ENCODE peak calls at places on chromosome 19, in ten cellular contexts. One of them, this sample, is unnamed.

GRCh38 chr19:33472696-33473624 is 48.6 kb downstream of the PEPD start:
- DNase-seq in neural progenitor cell: no peak
- DNase-seq in thoracic aorta: no peak
- DNase-seq in heart right ventricle: no peak
- DNase-seq in foreskin fibroblast: peak
- DNase-seq in endothelial cell of umbilical vein: peak
- DNase-seq in H9: no peak
- DNase-seq in mucosa of descending colon: no peak
- DNase-seq in heart left ventricle: peak
- DNase-seq in adrenal gland: peak
- DNase-seq in this sample: no peak

GRCh38 chr19:3807131-3807480 is 20.9 kb upstream of the MATK start:
- DNase-seq in neural progenitor cell: no peak
- DNase-seq in thoracic aorta: no peak
- DNase-seq in heart right ventricle: no peak
- DNase-seq in foreskin fibroblast: no peak
- DNase-seq in endothelial cell of umbilical vein: no peak
- DNase-seq in H9: peak
- DNase-seq in mucosa of descending colon: no peak
- DNase-seq in heart left ventricle: no peak
- DNase-seq in adrenal gland: no peak
- DNase-seq in this sample: no peak

GRCh38 chr19:53908933-53909415 is at the start of gene CACNG7:
- DNase-seq in neural progenitor cell: peak
- DNase-seq in thoracic aorta: no peak
- DNase-seq in heart right ventricle: no peak
- DNase-seq in foreskin fibroblast: peak
- DNase-seq in endothelial cell of umbilical vein: no peak
- DNase-seq in H9: peak
- DNase-seq in mucosa of descending colon: no peak
- DNase-seq in heart left ventricle: no peak
- DNase-seq in adrenal gland: no peak
- DNase-seq in this sample: no peak

GRCh38 chr19:35143231-35143715 is at the start of gene FXYD7:
- DNase-seq in neural progenitor cell: peak
- DNase-seq in thoracic aorta: no peak
- DNase-seq in heart right ventricle: peak
- DNase-seq in foreskin fibroblast: no peak
- DNase-seq in endothelial cell of umbilical vein: no peak
- DNase-seq in H9: peak
- DNase-seq in mucosa of descending colon: no peak
- DNase-seq in heart left ventricle: no peak
- DNase-seq in adrenal gland: no peak
- DNase-seq in this sample: no peak

GRCh38 chr19:39497850-39498261 is 891 bp upstream of the DLL3 start:
- DNase-seq in neural progenitor cell: peak
- DNase-seq in thoracic aorta: no peak
- DNase-seq in heart right ventricle: peak
- DNase-seq in foreskin fibroblast: peak
- DNase-seq in endothelial cell of umbilical vein: peak
- DNase-seq in H9: peak
- DNase-seq in mucosa of descending colon: peak
- DNase-seq in heart left ventricle: no peak
- DNase-seq in adrenal gland: no peak
- DNase-seq in this sample: no peak

GRCh38 chr19:45848922-45849321 is 14.0 kb downstream of the SYMPK start:
- DNase-seq in neural progenitor cell: no peak
- DNase-seq in thoracic aorta: no peak
- DNase-seq in heart right ventricle: no peak
- DNase-seq in foreskin fibroblast: peak
- DNase-seq in endothelial cell of umbilical vein: no peak
- DNase-seq in H9: no peak
- DNase-seq in mucosa of descending colon: no peak
- DNase-seq in heart left ventricle: no peak
- DNase-seq in adrenal gland: no peak
- DNase-seq in this sample: no peak

GRCh38 chr19:46639356-46640061 is 3.5 kb upstream of the GNG8 start:
- DNase-seq in neural progenitor cell: peak
- DNase-seq in thoracic aorta: no peak
- DNase-seq in heart right ventricle: peak
- DNase-seq in foreskin fibroblast: peak
- DNase-seq in endothelial cell of umbilical vein: no peak
- DNase-seq in H9: no peak
- DNase-seq in mucosa of descending colon: peak
- DNase-seq in heart left ventricle: peak
- DNase-seq in adrenal gland: peak
- DNase-seq in this sample: no peak

GRCh38 chr19:18657590-18658365 is 20.9 kb downstream of the KLHL26 start:
- DNase-seq in neural progenitor cell: peak
- DNase-seq in thoracic aorta: peak
- DNase-seq in heart right ventricle: peak
- DNase-seq in foreskin fibroblast: no peak
- DNase-seq in endothelial cell of umbilical vein: no peak
- DNase-seq in H9: peak
- DNase-seq in mucosa of descending colon: no peak
- DNase-seq in heart left ventricle: peak
- DNase-seq in adrenal gland: peak
- DNase-seq in this sample: no peak

GRCh38 chr19:12636631-12637030 is 25.9 kb downstream of the ZNF791 start:
- DNase-seq in neural progenitor cell: no peak
- DNase-seq in thoracic aorta: no peak
- DNase-seq in heart right ventricle: no peak
- DNase-seq in foreskin fibroblast: no peak
- DNase-seq in endothelial cell of umbilical vein: no peak
- DNase-seq in H9: no peak
- DNase-seq in mucosa of descending colon: no peak
- DNase-seq in heart left ventricle: no peak
- DNase-seq in adrenal gland: no peak
- DNase-seq in this sample: no peak

GRCh38 chr19:18436651-18437478 is 1.1 kb downstream of the ISYNA1 start:
- DNase-seq in neural progenitor cell: peak
- DNase-seq in thoracic aorta: no peak
- DNase-seq in heart right ventricle: peak
- DNase-seq in foreskin fibroblast: peak
- DNase-seq in endothelial cell of umbilical vein: peak
- DNase-seq in H9: peak
- DNase-seq in mucosa of descending colon: peak
- DNase-seq in heart left ventricle: peak
- DNase-seq in adrenal gland: peak
- DNase-seq in this sample: no peak

GRCh38 chr19:4304509-4305252 is at the start of gene FSD1:
- DNase-seq in neural progenitor cell: peak
- DNase-seq in thoracic aorta: no peak
- DNase-seq in heart right ventricle: peak
- DNase-seq in foreskin fibroblast: peak
- DNase-seq in endothelial cell of umbilical vein: peak
- DNase-seq in H9: peak
- DNase-seq in mucosa of descending colon: peak
- DNase-seq in heart left ventricle: peak
- DNase-seq in adrenal gland: no peak
- DNase-seq in this sample: no peak

GRCh38 chr19:2624537-2625091 is 77.9 kb downstream of the GNG7 start:
- DNase-seq in neural progenitor cell: peak
- DNase-seq in thoracic aorta: no peak
- DNase-seq in heart right ventricle: peak
- DNase-seq in foreskin fibroblast: no peak
- DNase-seq in endothelial cell of umbilical vein: no peak
- DNase-seq in H9: peak
- DNase-seq in mucosa of descending colon: no peak
- DNase-seq in heart left ventricle: peak
- DNase-seq in adrenal gland: peak
- DNase-seq in this sample: no peak
- TF ChIP-seq CTCF in neural progenitor cell: peak
- TF ChIP-seq CTCF in thoracic aorta: no peak
- TF ChIP-seq CTCF in heart right ventricle: peak
- TF ChIP-seq CTCF in foreskin fibroblast: no peak
- TF ChIP-seq CTCF in endothelial cell of umbilical vein: no peak
- TF ChIP-seq CTCF in H9: peak
- TF ChIP-seq CTCF in mucosa of descending colon: no peak
- TF ChIP-seq CTCF in heart left ventricle: no peak
- TF ChIP-seq CTCF in adrenal gland: peak
- TF ChIP-seq CTCF in this sample: no peak

DNA sequence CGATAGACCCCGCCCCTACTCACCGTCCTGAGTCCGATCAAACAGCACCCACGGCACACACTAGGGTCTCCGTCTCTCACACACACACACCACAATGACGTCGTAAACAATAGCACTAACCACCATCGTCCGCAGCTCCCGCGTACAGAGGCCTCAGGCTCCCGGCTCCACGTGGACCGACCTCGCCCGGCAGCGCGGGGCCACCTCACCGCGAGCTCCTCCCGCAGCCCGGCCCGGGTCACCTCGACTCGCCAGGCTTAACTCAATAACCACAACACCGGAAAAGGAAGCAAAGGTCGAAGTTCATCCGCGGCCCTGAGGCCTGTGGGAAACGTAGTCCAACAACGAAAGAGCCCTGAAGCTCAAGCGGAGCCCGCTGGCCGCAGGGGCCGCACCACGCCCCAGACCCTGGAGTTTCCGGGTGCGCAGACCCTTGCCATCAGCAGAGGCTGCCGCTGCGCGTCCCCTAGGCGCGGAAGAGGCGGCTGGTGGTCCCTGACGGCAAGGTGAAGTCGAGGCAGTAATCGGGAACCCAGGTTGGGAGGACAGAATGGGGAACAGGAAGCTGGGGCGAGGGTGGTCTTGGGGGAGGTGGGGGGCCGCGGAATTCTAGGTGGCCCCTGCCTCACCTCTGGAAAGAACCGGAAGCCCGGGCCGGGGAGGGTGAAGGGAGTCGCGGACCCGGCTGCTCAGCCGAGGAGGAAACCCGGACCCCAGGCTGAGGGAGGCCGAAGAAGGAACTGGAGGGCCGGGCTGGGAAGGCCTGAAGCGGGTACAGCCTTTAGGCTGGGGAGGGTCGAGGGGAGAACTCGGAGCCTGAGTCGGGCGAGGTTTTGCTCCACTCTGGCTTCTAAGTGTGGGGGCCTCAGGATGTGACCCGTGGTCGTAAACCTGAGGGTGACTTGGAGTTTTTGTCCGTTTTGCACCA is at the start of gene ZNF529:
- DNase-seq in neural progenitor cell: peak
- DNase-seq in thoracic aorta: peak
- DNase-seq in heart right ventricle: peak
- DNase-seq in foreskin fibroblast: peak
- DNase-seq in endothelial cell of umbilical vein: peak
- DNase-seq in H9: peak
- DNase-seq in mucosa of descending colon: peak
- DNase-seq in heart left ventricle: peak
- DNase-seq in adrenal gland: peak
- DNase-seq in this sample: peak
- TF ChIP-seq CTCF in neural progenitor cell: peak
- TF ChIP-seq CTCF in thoracic aorta: no peak
- TF ChIP-seq CTCF in heart right ventricle: peak
- TF ChIP-seq CTCF in foreskin fibroblast: no peak
- TF ChIP-seq CTCF in endothelial cell of umbilical vein: no peak
- TF ChIP-seq CTCF in H9: no peak
- TF ChIP-seq CTCF in mucosa of descending colon: no peak
- TF ChIP-seq CTCF in heart left ventricle: no peak
- TF ChIP-seq CTCF in adrenal gland: no peak
- TF ChIP-seq CTCF in this sample: no peak

GRCh38 chr19:41933131-41933458 is 4.8 kb upstream of the ERFL start:
- DNase-seq in neural progenitor cell: no peak
- DNase-seq in thoracic aorta: no peak
- DNase-seq in heart right ventricle: no peak
- DNase-seq in foreskin fibroblast: peak
- DNase-seq in endothelial cell of umbilical vein: no peak
- DNase-seq in H9: no peak
- DNase-seq in mucosa of descending colon: no peak
- DNase-seq in heart left ventricle: no peak
- DNase-seq in adrenal gland: no peak
- DNase-seq in this sample: no peak

GRCh38 chr19:41932259-41933130 is 4.2 kb upstream of the ERFL start:
- DNase-seq in neural progenitor cell: no peak
- DNase-seq in thoracic aorta: no peak
- DNase-seq in heart right ventricle: no peak
- DNase-seq in foreskin fibroblast: no peak
- DNase-seq in endothelial cell of umbilical vein: no peak
- DNase-seq in H9: no peak
- DNase-seq in mucosa of descending colon: no peak
- DNase-seq in heart left ventricle: no peak
- DNase-seq in adrenal gland: no peak
- DNase-seq in this sample: no peak

GRCh38 chr19:41929536-41930071 is 1.4 kb upstream of the ERFL start:
- DNase-seq in neural progenitor cell: no peak
- DNase-seq in thoracic aorta: no peak
- DNase-seq in heart right ventricle: no peak
- DNase-seq in foreskin fibroblast: no peak
- DNase-seq in endothelial cell of umbilical vein: no peak
- DNase-seq in H9: no peak
- DNase-seq in mucosa of descending colon: no peak
- DNase-seq in heart left ventricle: no peak
- DNase-seq in adrenal gland: no peak
- DNase-seq in this sample: no peak

GRCh38 chr19:41930322-41930722 is 2.1 kb upstream of the ERFL start:
- DNase-seq in neural progenitor cell: no peak
- DNase-seq in thoracic aorta: no peak
- DNase-seq in heart right ventricle: no peak
- DNase-seq in foreskin fibroblast: no peak
- DNase-seq in endothelial cell of umbilical vein: no peak
- DNase-seq in H9: no peak
- DNase-seq in mucosa of descending colon: no peak
- DNase-seq in heart left ventricle: no peak
- DNase-seq in adrenal gland: no peak
- DNase-seq in this sample: no peak

DNA sequence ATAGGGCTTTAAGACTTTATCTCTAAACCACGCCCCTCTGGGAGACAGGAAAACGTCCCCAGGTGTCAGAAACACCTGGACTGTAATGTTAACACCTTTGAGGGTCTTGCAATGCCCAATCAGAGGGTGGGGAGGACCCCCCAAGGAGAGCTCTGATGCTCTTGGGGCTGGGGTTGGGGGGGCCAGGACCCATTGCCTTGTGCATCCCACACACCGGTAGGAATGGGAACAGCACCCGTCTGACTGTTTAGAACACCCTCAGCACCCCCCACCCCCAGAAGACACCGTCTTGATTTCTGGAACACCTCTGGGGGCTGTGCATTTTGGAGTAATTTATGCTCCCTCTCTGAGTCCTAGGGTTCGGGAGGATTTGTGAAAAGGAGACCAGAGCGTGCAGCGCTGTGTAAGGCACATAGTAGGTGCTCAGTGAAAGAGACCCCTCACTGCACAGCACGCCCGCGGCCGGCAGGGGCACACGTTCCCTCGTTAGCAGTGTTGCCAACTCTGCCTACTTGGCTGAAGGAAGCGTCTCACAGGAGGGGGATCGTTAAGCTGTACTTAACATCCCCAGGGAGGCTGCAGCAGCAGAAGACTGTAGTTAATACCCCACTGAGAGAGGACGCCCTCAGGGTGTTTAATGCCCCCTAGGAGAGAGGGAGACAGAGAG is 2.8 kb upstream of the ERFL start:
- DNase-seq in neural progenitor cell: peak
- DNase-seq in thoracic aorta: no peak
- DNase-seq in heart right ventricle: no peak
- DNase-seq in foreskin fibroblast: no peak
- DNase-seq in endothelial cell of umbilical vein: no peak
- DNase-seq in H9: peak
- DNase-seq in mucosa of descending colon: no peak
- DNase-seq in heart left ventricle: no peak
- DNase-seq in adrenal gland: no peak
- DNase-seq in this sample: no peak
- TF ChIP-seq CTCF in neural progenitor cell: peak
- TF ChIP-seq CTCF in thoracic aorta: no peak
- TF ChIP-seq CTCF in heart right ventricle: no peak
- TF ChIP-seq CTCF in foreskin fibroblast: peak
- TF ChIP-seq CTCF in endothelial cell of umbilical vein: peak
- TF ChIP-seq CTCF in H9: peak
- TF ChIP-seq CTCF in mucosa of descending colon: no peak
- TF ChIP-seq CTCF in heart left ventricle: no peak
- TF ChIP-seq CTCF in adrenal gland: no peak
- TF ChIP-seq CTCF in this sample: no peak

GRCh38 chr19:30882411-30883005 is 466.7 kb downstream of the TSHZ3 start:
- DNase-seq in neural progenitor cell: peak
- DNase-seq in thoracic aorta: no peak
- DNase-seq in heart right ventricle: no peak
- DNase-seq in foreskin fibroblast: no peak
- DNase-seq in endothelial cell of umbilical vein: no peak
- DNase-seq in H9: peak
- DNase-seq in mucosa of descending colon: no peak
- DNase-seq in heart left ventricle: no peak
- DNase-seq in adrenal gland: peak
- DNase-seq in this sample: no peak
- TF ChIP-seq CTCF in neural progenitor cell: peak
- TF ChIP-seq CTCF in thoracic aorta: no peak
- TF ChIP-seq CTCF in heart right ventricle: no peak
- TF ChIP-seq CTCF in foreskin fibroblast: no peak
- TF ChIP-seq CTCF in endothelial cell of umbilical vein: no peak
- TF ChIP-seq CTCF in H9: no peak
- TF ChIP-seq CTCF in mucosa of descending colon: no peak
- TF ChIP-seq CTCF in heart left ventricle: no peak
- TF ChIP-seq CTCF in adrenal gland: peak
- TF ChIP-seq CTCF in this sample: no peak

This sample was measured in omental fat pad.